ENCODE peak calls at places on chromosome 15, in four cellular contexts. G, M, T and V are unnamed samples.

GRCh38 chr15:51077565-51078153 is 17.0 kb downstream of the TNFAIP8L3 start:
- DNase-seq in G (peak; percentile 44), M (peak; percentile 44), T (no peak), V (peak; percentile 40)

GRCh38 chr15:83053151-83053550 is 13.9 kb downstream of the BTBD1 start:
- DNase-seq in M (peak; percentile 35), T (no peak), G (no peak), V (no peak)

GRCh38 chr15:28114114-28114455 is 15.0 kb upstream of the OCA2 start:
- DNase-seq in T (no peak), M (no peak), G (no peak), V (no peak)

GRCh38 chr15:74173545-74174215 is at the start of gene ISLR:
- DNase-seq in M (peak; percentile 98), G (no peak), T (no peak), V (no peak)

GRCh38 chr15:68687136-68687735 is 108.4 kb downstream of the CORO2B start:
- DNase-seq in G (no peak), T (no peak), M (no peak), V (no peak)

GRCh38 chr15:34987623-34987981 is 485 bp downstream of the ZNF770 start:
- DNase-seq in G (no peak), M (no peak), T (no peak), V (no peak)

GRCh38 chr15:47786371-47786770 is 69.1 kb downstream of the SEMA6D start:
- DNase-seq in G (no peak), M (no peak), T (no peak), V (no peak)

GRCh38 chr15:57432141-57432701 is 55.9 kb downstream of the CGNL1 start:
- DNase-seq in G (no peak), T (no peak), M (peak; percentile 53), V (no peak)

GRCh38 chr15:87986786-87987185 is 269.8 kb downstream of the NTRK3 start:
- DNase-seq in G (no peak), M (no peak), T (no peak), V (no peak)

GRCh38 chr15:91142097-91142744 is 42.2 kb downstream of the SV2B start:
- DNase-seq in T (peak; percentile 25), M (peak; percentile 2), G (no peak), V (no peak)

GRCh38 chr15:78507831-78508160 is 419 bp downstream of the HYKK start:
- DNase-seq in T (no peak), G (no peak), M (no peak), V (no peak)

GRCh38 chr15:34855397-34855796 is 60.0 kb upstream of the ACTC1 start:
- DNase-seq in T (no peak), M (peak; percentile 72), G (no peak), V (no peak)

GRCh38 chr15:66772967-66773873 is 71.2 kb downstream of the SMAD6 start:
- DNase-seq in M (peak; percentile 68), G (no peak), T (no peak), V (no peak)

GRCh38 chr15:81296673-81297072 is 27.3 kb downstream of the STARD5 start:
- DNase-seq in G (no peak), M (no peak), T (no peak), V (no peak)

GRCh38 chr15:62112051-62112450 is 45.3 kb downstream of the C2CD4A start:
- DNase-seq in T (peak; percentile 40), M (no peak), G (no peak), V (no peak)

GRCh38 chr15:89758283-89758682 is 7.2 kb upstream of the MESP1 start:
- DNase-seq in G (no peak), T (no peak), M (no peak), V (no peak)

GRCh38 chr15:74525328-74525727 is 15.7 kb upstream of the ARID3B start:
- DNase-seq in G (no peak), M (peak; percentile 82), T (no peak), V (no peak)

GRCh38 chr15:90550919-90551318 is 21.2 kb downstream of the CRTC3 start:
- DNase-seq in G (no peak), T (no peak), M (no peak), V (no peak)

GRCh38 chr15:92638709-92639365 is 16.7 kb downstream of the FAM174B start:
- DNase-seq in G (no peak), M (no peak), T (no peak), V (no peak)

GRCh38 chr15:23734856-23735255 is 47.8 kb upstream of the NDN start:
- DNase-seq in M (no peak), G (no peak), T (no peak), V (no peak)

GRCh38 chr15:88657326-88658069 is 18.7 kb downstream of the ISG20 start:
- DNase-seq in M (peak; percentile 65), T (peak; percentile 59), G (no peak), V (no peak)

GRCh38 chr15:25780479-25781255 is 82.5 kb downstream of the ATP10A start:
- DNase-seq in G (no peak), M (no peak), T (no peak), V (no peak)

GRCh38 chr15:65115086-65115485 is at the start of gene UBAP1L:
- DNase-seq in T (no peak), M (no peak), G (no peak), V (no peak)

GRCh38 chr15:82545478-82545877 is 5.2 kb upstream of the RPS17 start:
- DNase-seq in T (no peak), M (no peak), G (no peak), V (no peak)

GRCh38 chr15:58460108-58460507 is 28.3 kb downstream of the LIPC start:
- DNase-seq in M (no peak), G (no peak), T (no peak), V (no peak)

GRCh38 chr15:66819084-66819483 is 117.0 kb downstream of the SMAD6 start:
- DNase-seq in G (no peak), M (no peak), T (peak; percentile 26), V (no peak)

GRCh38 chr15:67783303-67783702 is 42.0 kb upstream of the SKOR1 start:
- DNase-seq in M (no peak), G (no peak), T (no peak), V (no peak)

GRCh38 chr15:64903331-64903950 is 8.3 kb upstream of the ANKDD1A start:
- DNase-seq in G (no peak), M (no peak), T (no peak), V (no peak)

GRCh38 chr15:38670142-38671002 is 105.8 kb upstream of the RASGRP1 start:
- DNase-seq in G (no peak), T (no peak), M (no peak), V (no peak)

GRCh38 chr15:53246996-53247395 is 456.9 kb upstream of the ONECUT1 start:
- DNase-seq in G (no peak), M (no peak), T (no peak), V (no peak)

GRCh38 chr15:32888221-32888761 is 170.5 kb downstream of the GREM1 start:
- DNase-seq in T (no peak), M (peak; percentile 50), G (no peak), V (no peak)

GRCh38 chr15:31133890-31134289 is 32.4 kb upstream of the TRPM1 start:
- DNase-seq in T (no peak), M (no peak), G (no peak), V (no peak)

GRCh38 chr15:31136612-31137328 is 35.2 kb upstream of the TRPM1 start:
- DNase-seq in G (no peak), T (no peak), M (no peak), V (no peak)

GRCh38 chr15:31135523-31135922 is 34.0 kb upstream of the TRPM1 start:
- DNase-seq in M (no peak), G (no peak), T (no peak), V (no peak)

GRCh38 chr15:31131853-31132375 is 30.4 kb upstream of the TRPM1 start:
- DNase-seq in M (no peak), G (no peak), T (no peak), V (no peak)

DNA sequence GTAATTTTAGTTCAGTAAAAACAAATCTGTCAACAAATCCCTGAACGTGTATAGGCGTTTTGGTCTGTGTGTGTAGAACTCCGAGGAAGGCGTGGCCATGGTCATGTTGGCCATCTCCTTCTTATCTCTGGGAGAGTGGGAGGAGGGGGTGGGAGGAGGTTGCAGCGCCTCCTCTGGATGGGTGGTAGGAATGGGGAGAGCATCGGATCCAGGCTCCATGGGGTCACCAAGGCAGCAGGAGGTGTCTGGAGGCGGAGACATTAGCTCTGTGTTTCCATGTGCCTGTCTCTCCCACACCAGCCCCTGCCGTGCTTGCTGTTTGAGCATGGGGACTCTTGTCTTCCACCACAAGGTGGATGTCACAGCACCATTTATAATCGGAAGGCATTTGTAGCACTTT is 34.5 kb upstream of the TRPM1 start:
- DNase-seq in M (no peak), T (no peak), G (no peak), V (no peak)
- TF ChIP-seq CTCF in M (no peak), T (no peak), G (no peak), V (no peak)

DNA sequence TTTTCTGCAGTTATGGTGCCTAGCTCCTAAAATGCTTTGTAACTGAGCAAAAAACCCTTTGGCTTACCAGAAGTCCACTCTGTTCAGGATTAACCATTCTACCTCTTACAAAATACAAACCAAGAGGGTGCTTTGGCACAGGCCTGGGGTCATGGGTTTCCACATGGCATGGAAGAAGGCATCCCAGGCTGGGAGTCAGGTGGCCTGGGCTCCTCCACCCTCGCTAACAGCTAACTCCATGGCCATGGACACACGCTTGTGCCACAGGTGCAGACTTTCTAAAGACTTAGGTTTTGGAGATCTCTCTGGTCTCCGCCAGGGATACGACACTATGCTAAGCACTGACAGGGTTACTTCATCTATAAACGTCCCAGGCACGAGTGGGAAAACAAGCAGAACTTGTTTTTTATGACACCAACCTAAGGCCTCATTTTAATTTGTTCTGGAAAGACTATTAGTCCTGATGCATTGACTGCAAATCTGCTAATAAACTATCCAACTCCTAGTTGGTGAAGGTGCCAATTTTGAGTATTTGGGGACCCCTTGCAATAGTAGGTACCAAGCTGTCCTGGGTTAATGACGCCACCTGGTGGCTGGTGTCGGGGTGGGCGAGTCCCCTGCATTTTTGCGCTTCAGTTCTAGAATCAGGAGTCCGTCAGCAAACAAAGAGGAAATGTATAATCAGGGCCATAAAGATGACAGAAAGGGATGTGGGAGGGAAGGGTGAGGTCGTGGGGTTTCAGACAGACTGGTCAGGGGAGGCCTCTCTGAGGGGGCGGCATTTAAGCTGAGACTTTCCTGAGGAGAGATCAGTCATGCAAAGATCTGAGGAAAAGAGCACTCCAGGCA is 10.3 kb upstream of the ALDH1A3 start:
- DNase-seq in T (no peak), M (no peak), G (no peak), V (no peak)
- TF ChIP-seq CTCF in T (peak; percentile 37), M (peak; percentile 47), G (peak; percentile 12), V (no peak)

GRCh38 chr15:31501536-31502157 is 175.0 kb downstream of the KLF13 start:
- DNase-seq in M (no peak), T (no peak), G (no peak), V (no peak)
- TF ChIP-seq CTCF in M (no peak), T (no peak), G (no peak), V (no peak)

GRCh38 chr15:98805434-98806274 is 157.3 kb downstream of the IGF1R start:
- DNase-seq in G (no peak), T (no peak), M (no peak), V (no peak)
- TF ChIP-seq CTCF in G (no peak), T (no peak), M (peak; percentile 28), V (no peak)

DNA sequence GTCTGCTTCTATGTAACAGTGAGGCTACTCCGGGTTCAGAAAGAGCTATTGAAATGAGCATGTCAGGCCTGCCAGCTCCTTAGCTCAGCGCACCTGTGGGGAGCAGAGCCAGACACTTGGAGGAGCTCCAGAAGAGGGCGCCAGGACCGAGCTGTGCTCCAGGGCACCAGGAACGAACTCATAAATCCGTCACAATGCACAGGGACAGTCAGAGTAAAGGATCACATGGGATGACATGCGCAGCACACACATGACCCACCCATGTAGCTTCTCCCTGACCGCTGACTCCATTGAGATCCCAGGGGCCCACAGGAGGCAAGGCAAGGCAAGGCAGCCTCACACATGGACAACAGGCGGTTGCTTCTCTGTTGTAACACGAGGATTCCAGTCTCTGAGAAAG is 26.0 kb upstream of the GNB5 start:
- DNase-seq in T (peak; percentile 25), G (no peak), M (no peak), V (no peak)
- TF ChIP-seq CTCF in T (no peak), G (no peak), M (no peak), V (no peak)